ENCODE peak calls at places on chromosomes 5 and 9, in six cellular contexts. R is heart left ventricle, G is SK-N-SH, I is endodermal cell, P is A549, F is IMR-90. S is an unnamed sample.

GRCh38 chr5:135038202-135038828 is 4.3 kb upstream of the PITX1 start:
- DNase-seq in R (no peak), G (peak), I (peak), P (no peak), F (no peak), S (no peak)

GRCh38 chr5:150411245-150411979 is 1.3 kb downstream of the CD74 start:
- DNase-seq in R (peak), G (no peak), I (peak), P (no peak), F (peak), S (peak)

GRCh38 chr5:133398646-133399081 is 213.7 kb downstream of the FSTL4 start:
- DNase-seq in R (no peak), G (no peak), I (peak), P (no peak), F (no peak), S (no peak)

GRCh38 chr5:33479321-33479720 is 38.6 kb downstream of the TARS1 start:
- DNase-seq in R (no peak), G (no peak), I (no peak), P (no peak), F (peak), S (no peak)

GRCh38 chr9:88737876-88738275 is 202.9 kb downstream of the NXNL2 start:
- DNase-seq in R (no peak), G (no peak), I (no peak), P (no peak), F (peak), S (no peak)

GRCh38 chr5:3249401-3249800 is 346.2 kb upstream of the IRX1 start:
- DNase-seq in R (no peak), G (no peak), I (no peak), P (no peak), F (no peak), S (no peak)

GRCh38 chr9:115373000-115373709 is 255.2 kb upstream of the TNC start:
- DNase-seq in R (no peak), G (no peak), I (no peak), P (peak), F (peak), S (no peak)

GRCh38 chr5:82147860-82148573 is 130.1 kb downstream of the RPS23 start:
- DNase-seq in R (no peak), G (no peak), I (no peak), P (no peak), F (peak), S (no peak)

GRCh38 chr9:124342402-124342945 is 72.8 kb downstream of the PSMB7 start:
- DNase-seq in R (no peak), G (no peak), I (no peak), P (no peak), F (peak), S (no peak)

GRCh38 chr5:161863259-161863658 is 15.3 kb downstream of the GABRA1 start:
- DNase-seq in R (no peak), G (no peak), I (no peak), P (no peak), F (no peak), S (no peak)

GRCh38 chr5:60338846-60339245 is 361.1 kb downstream of the DEPDC1B start:
- DNase-seq in R (no peak), G (no peak), I (no peak), P (no peak), F (no peak), S (no peak)

GRCh38 chr5:94968507-94969095 is 316.3 kb downstream of the MCTP1 start:
- DNase-seq in R (no peak), G (peak), I (peak), P (peak), F (peak), S (no peak)

GRCh38 chr5:59221769-59222168 is 638.9 kb downstream of the RAB3C start:
- DNase-seq in R (no peak), G (no peak), I (no peak), P (no peak), F (no peak), S (no peak)

GRCh38 chr9:87701491-87701890 is 24.4 kb upstream of the CTSL start:
- DNase-seq in R (no peak), G (no peak), I (no peak), P (no peak), F (no peak), S (no peak)

GRCh38 chr5:92838253-92838652 is 742.8 kb downstream of the NR2F1-AS1 start:
- DNase-seq in R (no peak), G (no peak), I (peak), P (peak), F (no peak), S (no peak)

GRCh38 chr5:143200781-143201398 is 202.6 kb downstream of the NR3C1 start:
- DNase-seq in R (peak), G (no peak), I (no peak), P (no peak), F (peak), S (no peak)

GRCh38 chr9:111926421-111926875 is 29.8 kb downstream of the UGCG start:
- DNase-seq in R (peak), G (no peak), I (no peak), P (no peak), F (peak), S (no peak)

GRCh38 chr9:133199648-133200321 is 9.3 kb downstream of the OBP2B start:
- DNase-seq in R (peak), G (no peak), I (peak), P (no peak), F (no peak), S (no peak)

GRCh38 chr9:131776473-131776872 is 36.6 kb upstream of the RAPGEF1 start:
- DNase-seq in R (no peak), G (no peak), I (peak), P (no peak), F (peak), S (no peak)

GRCh38 chr9:34332370-34332964 is 3.1 kb downstream of the NUDT2 start:
- DNase-seq in R (no peak), G (peak), I (no peak), P (peak), F (peak), S (no peak)

GRCh38 chr5:2370626-2371418 is 380.7 kb downstream of the IRX2 start:
- DNase-seq in R (no peak), G (no peak), I (peak), P (no peak), F (no peak), S (no peak)

GRCh38 chr9:74772126-74772525 is 115.6 kb downstream of the TRPM6 start:
- DNase-seq in R (no peak), G (no peak), I (no peak), P (no peak), F (no peak), S (no peak)

GRCh38 chr5:69001605-69002004 is 92.2 kb upstream of the SLC30A5 start:
- DNase-seq in R (no peak), G (peak), I (no peak), P (no peak), F (no peak), S (no peak)

GRCh38 chr5:135308245-135308644 is 90.8 kb downstream of the MACROH2A1 start:
- DNase-seq in R (no peak), G (no peak), I (peak), P (no peak), F (peak), S (no peak)

GRCh38 chr5:61866930-61867329 is 439.1 kb upstream of the KIF2A start:
- DNase-seq in R (no peak), G (no peak), I (no peak), P (peak), F (peak), S (no peak)

GRCh38 chr5:10856646-10857332 is 95.8 kb upstream of the DAP start:
- DNase-seq in R (peak), G (peak), I (peak), P (peak), F (peak), S (no peak)

GRCh38 chr5:1565737-1566734 is 42.3 kb upstream of the LPCAT1 start:
- DNase-seq in R (no peak), G (peak), I (no peak), P (no peak), F (no peak), S (no peak)

GRCh38 chr5:124402144-124402581 is 344.3 kb downstream of the ZNF608 start:
- DNase-seq in R (peak), G (no peak), I (no peak), P (no peak), F (peak), S (peak)

GRCh38 chr5:66818935-66819328 is 222.7 kb downstream of the MAST4 start:
- DNase-seq in R (peak), G (no peak), I (no peak), P (no peak), F (no peak), S (no peak)

GRCh38 chr5:36740259-36740898 is 134.0 kb downstream of the SLC1A3 start:
- DNase-seq in R (no peak), G (no peak), I (no peak), P (no peak), F (peak), S (no peak)

DNA sequence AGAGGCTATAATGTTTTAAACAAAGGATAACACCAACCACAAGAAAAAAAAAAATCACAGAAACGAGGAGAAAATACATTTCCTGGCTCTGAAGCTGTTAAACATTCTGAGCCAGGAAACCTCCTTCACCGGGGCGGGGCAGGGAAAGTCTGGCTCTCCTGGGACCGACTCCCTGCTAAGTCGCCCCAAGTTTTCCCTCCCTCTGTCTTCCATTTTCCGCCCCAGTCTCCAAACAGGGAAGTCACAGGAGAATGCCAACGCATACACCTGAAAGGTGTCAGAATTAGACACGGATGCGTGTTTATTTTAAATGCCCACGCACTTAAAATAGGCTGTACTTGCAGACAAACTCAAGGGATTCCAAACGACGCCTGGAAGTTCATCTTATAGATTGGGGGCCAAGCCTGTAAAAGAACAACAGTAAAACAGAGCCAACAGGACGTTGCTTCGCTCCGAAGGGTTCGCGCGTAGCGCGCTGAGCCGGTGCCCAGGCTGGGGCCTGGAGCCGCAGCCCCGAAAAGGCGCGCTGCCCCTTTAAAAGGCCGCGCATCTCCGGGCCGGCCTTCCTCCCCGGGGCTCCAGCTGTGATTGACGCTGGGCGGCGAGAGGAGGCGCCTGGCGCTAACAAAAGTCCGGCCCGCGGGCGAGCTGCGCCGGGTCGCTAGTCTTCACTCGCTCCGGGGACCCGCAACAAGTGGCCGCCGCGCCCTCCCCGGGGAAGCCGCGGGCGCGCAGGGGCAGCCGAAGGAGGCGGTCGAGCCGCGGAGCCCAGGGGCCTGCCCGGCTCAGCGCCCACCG is at the start of gene FBXL7:
- DNase-seq in R (peak), G (peak), I (peak), P (peak), F (peak), S (peak)
- H3K4me3 ChIP-seq in R (peak), G (peak), I (peak), P (peak), F (peak), S (peak)

DNA sequence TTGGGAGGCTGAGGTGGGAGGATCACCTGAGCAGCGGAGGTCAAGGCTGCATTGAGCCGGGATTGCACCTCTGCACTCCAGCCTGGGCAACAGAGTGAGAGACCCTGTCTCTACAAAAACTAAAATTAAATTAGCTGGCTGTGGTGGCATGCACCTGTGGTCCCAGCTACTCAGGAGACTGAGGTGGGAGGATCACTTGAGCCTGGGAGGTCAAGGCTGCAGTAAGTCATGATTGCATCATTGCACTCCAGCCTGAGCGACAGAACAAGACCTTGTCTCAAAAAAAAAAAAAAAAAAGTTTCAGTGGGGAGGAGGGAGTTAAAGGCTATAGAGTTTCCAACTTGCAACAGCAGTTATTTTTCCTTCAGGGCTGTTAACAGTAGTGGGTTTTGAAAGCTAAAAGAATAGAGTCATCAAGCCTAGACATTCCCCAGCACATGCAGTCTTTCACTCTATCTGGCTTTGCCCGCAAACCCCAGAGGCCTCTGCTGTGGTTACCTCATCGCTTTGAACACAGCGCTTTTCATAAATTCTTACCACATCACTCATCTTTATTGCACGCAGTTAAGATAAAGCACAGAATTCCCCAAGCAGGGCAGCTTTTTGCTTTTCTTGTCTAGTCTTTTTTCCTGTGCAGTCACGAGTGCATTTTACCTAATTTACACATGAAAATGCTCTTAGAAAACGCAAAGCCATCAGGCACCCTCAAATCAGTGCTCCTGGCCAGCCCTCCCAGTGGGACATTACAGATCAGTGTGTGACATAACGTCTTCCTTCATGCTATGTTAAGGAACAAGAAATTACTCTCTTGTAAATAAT is 8.7 kb upstream of the SLC2A8 start:
- DNase-seq in R (peak), G (no peak), I (no peak), P (peak), F (peak), S (no peak)
- H3K27ac ChIP-seq in R (peak), G (peak), I (peak), P (peak), F (peak), S (peak)

GRCh38 chr9:136543830-136544548 is 1.9 kb downstream of the NOTCH1 start:
- DNase-seq in R (no peak), G (no peak), I (no peak), P (no peak), F (no peak), S (no peak)

GRCh38 chr9:136542246-136543041 is 3.4 kb downstream of the NOTCH1 start:
- DNase-seq in R (no peak), G (no peak), I (no peak), P (no peak), F (no peak), S (no peak)

GRCh38 chr9:136541709-136542108 is 4.1 kb downstream of the NOTCH1 start:
- DNase-seq in R (no peak), G (no peak), I (no peak), P (no peak), F (no peak), S (no peak)

GRCh38 chr9:136544549-136545064 is 1.2 kb downstream of the NOTCH1 start:
- DNase-seq in R (peak), G (peak), I (no peak), P (peak), F (no peak), S (no peak)

GRCh38 chr9:136543280-136543679 is 2.6 kb downstream of the NOTCH1 start:
- DNase-seq in R (no peak), G (no peak), I (no peak), P (no peak), F (no peak), S (no peak)
- H3K4me3 ChIP-seq in R (peak), G (no peak), I (no peak), P (no peak), F (no peak), S (no peak)

DNA sequence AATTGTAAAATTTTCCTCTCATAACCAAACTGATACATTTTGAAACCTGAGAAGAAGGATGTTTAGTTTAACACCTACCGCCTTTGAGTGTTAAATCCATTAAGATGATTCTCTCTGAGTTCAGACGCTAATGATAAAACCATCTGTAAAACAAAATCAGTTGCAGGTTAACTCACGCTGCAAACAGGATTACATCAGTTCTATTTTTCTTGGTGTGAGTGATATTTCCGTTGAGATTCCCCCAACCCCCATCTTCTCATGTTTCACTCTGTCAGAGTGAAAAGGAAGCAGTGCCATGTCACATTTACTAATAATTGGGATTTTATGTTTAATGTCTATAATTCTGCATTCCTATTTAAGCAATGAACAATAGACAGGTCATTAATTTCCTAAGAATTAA is 146.5 kb downstream of the FANCC start:
- DNase-seq in R (no peak), G (no peak), I (no peak), P (no peak), F (peak), S (no peak)
- H3K27ac ChIP-seq in R (no peak), G (peak), I (no peak), P (no peak), F (peak), S (no peak)

GRCh38 chr5:177358333-177358939 is 712 bp downstream of the RGS14 start:
- DNase-seq in R (no peak), G (no peak), I (no peak), P (no peak), F (no peak), S (no peak)
- H3K4me3 ChIP-seq in R (peak), G (no peak), I (no peak), P (no peak), F (no peak), S (peak)

GRCh38 chr9:127875306-127875966 is 2.0 kb downstream of the AK1 start:
- DNase-seq in R (no peak), G (no peak), I (peak), P (no peak), F (peak), S (no peak)

GRCh38 chr9:127877566-127877998 is at the start of gene AK1:
- DNase-seq in R (peak), G (peak), I (peak), P (no peak), F (peak), S (no peak)

GRCh38 chr9:127874301-127875216 is 2.9 kb downstream of the AK1 start:
- DNase-seq in R (no peak), G (no peak), I (no peak), P (no peak), F (no peak), S (no peak)

GRCh38 chr9:127876764-127877562 is 512 bp downstream of the AK1 start:
- DNase-seq in R (peak), G (peak), I (no peak), P (no peak), F (no peak), S (no peak)

GRCh38 chr9:127876026-127876763 is 1.3 kb downstream of the AK1 start:
- DNase-seq in R (no peak), G (no peak), I (peak), P (no peak), F (no peak), S (no peak)
- H3K27ac ChIP-seq in R (peak), G (no peak), I (peak), P (no peak), F (no peak), S (peak)

GRCh38 chr5:16709691-16710420 is 93.1 kb upstream of the RETREG1 start:
- DNase-seq in R (no peak), G (no peak), I (no peak), P (no peak), F (peak), S (no peak)

GRCh38 chr5:16707869-16708192 is 91.0 kb upstream of the RETREG1 start:
- DNase-seq in R (no peak), G (no peak), I (no peak), P (no peak), F (no peak), S (no peak)

GRCh38 chr5:16712178-16712577 is 95.4 kb upstream of the RETREG1 start:
- DNase-seq in R (no peak), G (no peak), I (no peak), P (no peak), F (no peak), S (no peak)

GRCh38 chr5:16713386-16713928 is 96.7 kb upstream of the RETREG1 start:
- DNase-seq in R (no peak), G (peak), I (peak), P (no peak), F (peak), S (no peak)

DNA sequence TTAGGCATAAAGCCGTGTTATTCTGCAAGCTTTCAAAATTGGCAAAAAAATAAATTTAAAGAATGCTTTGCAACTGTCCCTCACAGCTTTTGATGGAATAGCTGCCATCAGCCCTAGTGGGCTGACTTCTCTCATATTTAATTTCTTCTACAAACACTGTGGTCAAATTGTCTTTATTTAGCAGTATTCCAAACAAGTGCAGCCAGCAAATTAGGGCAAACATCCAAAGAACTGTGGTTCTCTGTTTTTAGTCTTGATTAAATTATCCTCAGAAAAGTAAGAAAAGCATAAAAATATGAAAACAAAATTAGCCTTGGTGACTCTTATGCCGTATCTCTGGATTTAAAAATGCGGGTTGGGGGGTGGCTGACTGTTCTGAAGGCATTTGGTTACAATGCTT is 95.8 kb upstream of the RETREG1 start:
- DNase-seq in R (no peak), G (no peak), I (no peak), P (no peak), F (peak), S (no peak)
- H3K4me3 ChIP-seq in R (no peak), G (no peak), I (no peak), P (no peak), F (no peak), S (no peak)

GRCh38 chr5:141843156-141843927 is 34.9 kb downstream of the PCDH1 start:
- DNase-seq in R (no peak), G (no peak), I (peak), P (no peak), F (peak), S (no peak)
- H3K27ac ChIP-seq in R (peak), G (no peak), I (no peak), P (no peak), F (peak), S (no peak)

GRCh38 chr5:42772265-42772993 is 15.8 kb downstream of the CCDC152 start:
- DNase-seq in R (peak), G (no peak), I (no peak), P (no peak), F (no peak), S (no peak)
- H3K4me3 ChIP-seq in R (peak), G (no peak), I (no peak), P (no peak), F (no peak), S (peak)

S was measured in thoracic aorta.